ENCODE peak calls at places on chromosome 10, in four cellular contexts. Z, Y, S and I are unnamed samples.

GRCh38 chr10:123808873-123809272 is 82.7 kb downstream of the CPXM2 start:
- DNase-seq in Y (no peak), Z (no peak), S (peak), I (no peak)

GRCh38 chr10:111076191-111076681 is 593 bp upstream of the ADRA2A start:
- DNase-seq in S (peak), Z (peak), Y (no peak), I (peak)

GRCh38 chr10:84238909-84239308 is 2.4 kb downstream of the LRIT1 start:
- DNase-seq in Y (no peak), S (peak), Z (no peak), I (no peak)

GRCh38 chr10:80382989-80383388 is 25.4 kb upstream of the PRXL2A start:
- DNase-seq in Z (peak), Y (no peak), S (no peak), I (no peak)

GRCh38 chr10:8283986-8284385 is 229.5 kb downstream of the GATA3 start:
- DNase-seq in Y (no peak), S (peak), Z (no peak), I (no peak)

GRCh38 chr10:72499697-72500096 is 126.2 kb downstream of the MICU1 start:
- DNase-seq in S (no peak), Z (no peak), Y (no peak), I (no peak)

GRCh38 chr10:95782274-95782830 is 26.4 kb downstream of the ENTPD1 start:
- DNase-seq in Y (no peak), Z (no peak), S (no peak), I (no peak)

GRCh38 chr10:118723467-118723866 is 31.3 kb downstream of the CACUL1 start:
- DNase-seq in Y (no peak), Z (no peak), S (no peak), I (no peak)

GRCh38 chr10:8088504-8088903 is 34.0 kb downstream of the GATA3 start:
- DNase-seq in Z (no peak), S (no peak), Y (no peak), I (no peak)

GRCh38 chr10:525565-526315 is 163.7 kb downstream of the DIP2C start:
- DNase-seq in S (peak), Y (no peak), Z (peak), I (peak)

GRCh38 chr10:73910764-73911552 is at the start of gene PLAU:
- DNase-seq in Y (no peak), S (peak), Z (peak), I (peak)

DNA sequence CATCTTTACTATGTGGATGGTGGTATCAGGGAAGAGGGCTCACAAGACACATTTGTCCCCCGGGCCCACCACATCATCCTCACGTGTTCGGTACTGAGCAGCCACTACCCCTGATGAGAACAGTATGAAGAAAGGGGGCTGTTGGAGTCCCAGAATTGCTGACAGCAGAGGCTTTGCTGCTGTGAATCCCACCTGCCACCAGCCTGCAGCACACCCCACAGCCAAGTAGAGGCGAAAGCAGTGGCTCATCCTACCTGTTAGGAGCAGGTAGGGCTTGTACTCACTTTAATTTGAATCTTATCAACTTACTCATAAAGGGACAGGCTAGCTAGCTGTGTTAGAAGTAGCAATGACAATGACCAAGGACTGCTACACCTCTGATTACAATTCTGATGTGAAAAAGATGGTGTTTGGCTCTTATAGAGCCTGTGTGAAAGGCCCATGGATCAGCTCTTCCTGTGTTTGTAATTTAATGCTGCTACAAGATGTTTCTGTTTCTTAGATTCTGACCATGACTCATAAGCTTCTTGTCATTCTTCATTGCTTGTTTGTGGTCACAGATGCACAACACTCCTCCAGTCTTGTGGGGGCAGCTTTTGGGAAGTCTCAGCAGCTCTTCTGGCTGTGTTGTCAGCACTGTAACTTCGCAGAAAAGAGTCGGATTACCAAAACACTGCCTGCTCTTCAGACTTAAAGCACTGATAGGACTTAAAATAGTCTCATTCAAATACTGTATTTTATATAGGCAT is 9.1 kb upstream of the CSGALNACT2 start:
- DNase-seq in Z (peak), S (peak), Y (peak), I (peak)
- H3K4me3 ChIP-seq in Z (no peak), S (no peak), Y (no peak), I (no peak)

GRCh38 chr10:11097686-11098085 is 80.0 kb downstream of the CELF2 start:
- DNase-seq in Z (no peak), Y (no peak), S (no peak), I (no peak)
- H3K4me3 ChIP-seq in Z (no peak), Y (no peak), S (no peak), I (no peak)

GRCh38 chr10:43692051-43692825 is 43.6 kb upstream of the ZNF32 start:
- DNase-seq in Z (no peak), Y (no peak), S (no peak), I (peak)
- H3K4me3 ChIP-seq in Z (no peak), Y (no peak), S (no peak), I (no peak)

GRCh38 chr10:102281103-102281502 is 35.8 kb downstream of the GBF1 start:
- DNase-seq in Y (no peak), Z (no peak), S (no peak), I (no peak)
- H3K4me3 ChIP-seq in Y (no peak), Z (no peak), S (no peak), I (no peak)

GRCh38 chr10:114042895-114043531 is 653 bp upstream of the ADRB1 start:
- DNase-seq in Y (peak), Z (peak), S (no peak), I (no peak)
- H3K4me3 ChIP-seq in Y (peak), Z (peak), S (peak), I (peak)

GRCh38 chr10:6300784-6301180 is 98.0 kb downstream of the PFKFB3 start:
- DNase-seq in Y (no peak), S (no peak), Z (no peak), I (no peak)
- H3K4me3 ChIP-seq in Y (no peak), S (no peak), Z (no peak), I (peak)

GRCh38 chr10:131802991-131803390 is 97.8 kb upstream of the PPP2R2D start:
- DNase-seq in S (no peak), Z (no peak), Y (no peak), I (no peak)
- H3K4me3 ChIP-seq in S (no peak), Z (no peak), Y (no peak), I (no peak)

DNA sequence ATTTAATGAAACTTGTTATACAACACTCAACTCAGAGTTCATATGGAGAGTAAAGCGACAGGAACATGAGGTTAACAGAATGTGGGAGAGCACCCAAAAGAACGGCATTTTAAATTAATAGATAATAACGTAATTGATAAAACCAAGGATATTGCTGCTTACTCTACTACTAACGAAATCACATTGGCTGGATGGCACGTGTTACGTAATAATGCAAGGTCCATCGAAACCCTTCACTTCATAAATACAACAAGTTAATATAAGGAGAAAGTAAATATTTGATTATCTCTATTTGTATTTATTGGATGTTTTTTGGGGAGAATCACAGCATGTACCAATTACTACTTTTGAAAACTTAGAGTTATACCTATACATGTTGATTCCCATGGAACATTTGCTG is 1.5 kb downstream of the PRKG1 start:
- DNase-seq in S (no peak), Y (no peak), Z (no peak), I (no peak)
- H3K4me3 ChIP-seq in S (peak), Y (no peak), Z (no peak), I (no peak)

DNA sequence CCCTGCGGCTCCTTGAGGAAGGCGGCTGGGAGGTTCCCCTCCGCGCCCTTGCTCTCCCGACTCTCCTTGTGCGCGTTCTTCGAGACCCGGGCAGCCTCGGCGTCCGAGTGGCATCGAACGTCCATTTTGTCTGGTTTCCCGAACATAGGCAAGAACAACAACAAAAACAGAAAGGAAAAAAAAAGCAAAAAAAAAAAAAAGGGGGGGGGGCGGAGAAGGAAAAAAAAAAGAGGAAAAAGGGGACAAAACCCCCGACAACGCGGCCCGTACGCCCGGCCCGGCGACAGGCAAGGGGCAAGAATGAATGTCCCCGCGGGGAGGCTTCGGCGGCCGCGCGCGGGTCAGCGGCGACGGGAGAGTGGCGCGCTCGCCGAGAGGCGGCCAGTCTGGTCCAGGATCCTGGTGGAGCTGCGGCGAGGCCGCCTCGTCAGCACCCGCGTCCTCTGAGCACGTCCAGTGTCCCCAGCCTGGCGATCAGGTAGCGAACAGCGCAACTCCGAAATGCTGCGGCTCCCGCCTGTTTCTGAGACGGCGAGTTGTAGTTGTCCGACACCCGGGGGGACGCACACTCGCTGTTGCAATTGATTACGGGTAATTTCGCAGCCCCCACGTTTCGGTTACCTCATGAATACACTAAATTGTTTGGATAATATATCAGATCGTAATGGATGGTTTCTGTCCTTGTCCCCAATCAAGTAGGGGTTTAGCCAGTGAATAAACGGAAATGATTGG is at the start of gene VAX1:
- DNase-seq in Z (peak), S (peak), Y (no peak), I (no peak)
- H3K4me3 ChIP-seq in Z (peak), S (peak), Y (no peak), I (peak)